ENCODE peak calls at places on chromosome 13, in six cellular contexts. C is PC-3, N is pancreas, H is cardiac muscle cell, R is heart left ventricle, E is IMR-90. J is an unnamed sample. For H3K36me3, the result is how much of the 10 kb centered on the place peaks cover.

GRCh38 chr13:33355470-33355869 is 69.9 kb upstream of the STARD13 start:
- DNase-seq in C (no peak), N (no peak), R (no peak), E (peak), H (no peak), J (no peak)

GRCh38 chr13:30739646-30740642 is 4.6 kb downstream of the ALOX5AP start:
- DNase-seq in N (no peak), R (no peak), C (peak), E (peak), H (no peak), J (no peak)

GRCh38 chr13:79593121-79593520 is 112.2 kb downstream of the NDFIP2 start:
- DNase-seq in N (no peak), C (no peak), E (no peak), H (no peak), R (no peak), J (no peak)

GRCh38 chr13:99357149-99357596 is 50.0 kb upstream of the GPR183 start:
- DNase-seq in N (no peak), R (no peak), C (peak), H (no peak), E (peak), J (no peak)

GRCh38 chr13:46909037-46909436 is 12.2 kb upstream of the HTR2A start:
- DNase-seq in C (no peak), E (no peak), H (no peak), R (no peak), N (no peak), J (no peak)

GRCh38 chr13:47408546-47409319 is 511.9 kb upstream of the HTR2A start:
- DNase-seq in H (no peak), N (no peak), R (no peak), E (no peak), C (peak), J (no peak)

GRCh38 chr13:33233547-33233946 is 52.0 kb downstream of the STARD13 start:
- DNase-seq in R (peak), E (no peak), N (peak), H (no peak), C (peak), J (no peak)

GRCh38 chr13:26344980-26345379 is 91.1 kb downstream of the CDK8 start:
- DNase-seq in C (no peak), N (no peak), H (no peak), E (peak), R (no peak), J (no peak)

GRCh38 chr13:111139874-111140561 is 24.9 kb downstream of the ARHGEF7 start:
- DNase-seq in R (no peak), E (no peak), C (no peak), H (no peak), N (no peak), J (no peak)

GRCh38 chr13:45361596-45362206 is 20.7 kb upstream of the TPT1 start:
- DNase-seq in E (peak), N (no peak), C (peak), H (no peak), R (no peak), J (no peak)

GRCh38 chr13:54989418-54989817 is 1960.8 kb downstream of the OLFM4 start:
- DNase-seq in H (no peak), R (no peak), C (no peak), E (no peak), N (no peak), J (no peak)

GRCh38 chr13:25860265-25860664 is 191.6 kb downstream of the SHISA2 start:
- DNase-seq in E (no peak), R (no peak), C (no peak), H (no peak), N (no peak), J (no peak)

GRCh38 chr13:40220299-40220935 is 446.0 kb downstream of the FOXO1 start:
- DNase-seq in H (no peak), N (no peak), R (no peak), E (no peak), C (no peak), J (no peak)

GRCh38 chr13:30705672-30706071 is 29.7 kb upstream of the ALOX5AP start:
- DNase-seq in N (no peak), C (peak), R (no peak), E (no peak), H (no peak), J (no peak)

GRCh38 chr13:78603240-78603947 is at the start of gene POU4F1:
- DNase-seq in E (peak), N (peak), H (peak), R (no peak), C (no peak), J (no peak)

GRCh38 chr13:33262069-33262487 is 23.5 kb downstream of the STARD13 start:
- DNase-seq in E (peak), H (no peak), C (peak), N (no peak), R (no peak), J (no peak)

GRCh38 chr13:36418022-36418805 is 14.1 kb upstream of the CCNA1 start:
- DNase-seq in E (peak), H (no peak), C (peak), R (no peak), N (no peak), J (no peak)

GRCh38 chr13:77305276-77305675 is 21.6 kb downstream of the MYCBP2 start:
- DNase-seq in N (no peak), E (no peak), H (no peak), C (no peak), R (no peak), J (no peak)

GRCh38 chr13:95233026-95233635 is 68.1 kb downstream of the ABCC4 start:
- DNase-seq in N (no peak), C (no peak), H (no peak), R (no peak), E (no peak), J (no peak)

GRCh38 chr13:34161829-34162544 is 344.0 kb downstream of the RFC3 start:
- DNase-seq in R (no peak), C (peak), E (peak), H (peak), N (no peak), J (no peak)

GRCh38 chr13:35046587-35046986 is 104.5 kb downstream of the NBEA start:
- DNase-seq in E (no peak), N (no peak), R (no peak), H (no peak), C (no peak), J (no peak)

GRCh38 chr13:72850959-72851677 is 69.2 kb downstream of the PIBF1 start:
- DNase-seq in E (no peak), N (peak), R (no peak), C (no peak), H (no peak), J (no peak)

GRCh38 chr13:93224545-93224944 is 2.1 kb upstream of the GPC6 start:
- DNase-seq in E (peak), C (peak), R (no peak), H (peak), N (no peak), J (no peak)

GRCh38 chr13:44306401-44307192 is 67.0 kb upstream of the SERP2 start:
- DNase-seq in R (peak), C (peak), E (peak), N (no peak), H (peak), J (no peak)

GRCh38 chr13:50353651-50354415 is 338.6 kb downstream of the KCNRG start:
- DNase-seq in H (no peak), R (no peak), N (no peak), E (peak), C (peak), J (no peak)

GRCh38 chr13:112169941-112170822 is 103.2 kb downstream of the SOX1 start:
- DNase-seq in N (no peak), E (no peak), H (no peak), C (no peak), R (no peak), J (no peak)

GRCh38 chr13:50244913-50245574 is 229.8 kb downstream of the KCNRG start:
- DNase-seq in C (peak), H (no peak), N (no peak), E (peak), R (no peak), J (peak)

GRCh38 chr13:32229443-32229842 is 85.7 kb downstream of the ZAR1L start:
- DNase-seq in C (no peak), R (no peak), E (peak), N (no peak), H (peak), J (no peak)

GRCh38 chr13:47632311-47632710 is 368.8 kb downstream of the SUCLA2 start:
- DNase-seq in R (no peak), E (no peak), C (no peak), N (no peak), H (no peak), J (no peak)

GRCh38 chr13:45768668-45769067 is 66.5 kb downstream of the CBY2 start:
- DNase-seq in E (no peak), N (no peak), C (no peak), R (no peak), H (no peak), J (no peak)

GRCh38 chr13:102688306-102688973 is 6.4 kb downstream of the METTL21C start:
- DNase-seq in R (no peak), C (no peak), H (no peak), N (no peak), E (no peak), J (no peak)

GRCh38 chr13:93309886-93310520 is 83.4 kb downstream of the GPC6 start:
- DNase-seq in H (peak), R (no peak), E (peak), N (no peak), C (peak), J (no peak)

GRCh38 chr13:102466836-102467235 is 65.0 kb upstream of the FGF14 start:
- DNase-seq in E (no peak), H (no peak), N (no peak), C (no peak), R (no peak), J (no peak)

GRCh38 chr13:90533866-90534265 is 813.6 kb upstream of the MIR17HG start:
- DNase-seq in N (no peak), C (no peak), R (no peak), H (no peak), E (no peak), J (no peak)
- H3K36me3 ChIP-seq in N (under half), C (under half), R (under half), H (under half), E (under half), J (under half)

DNA sequence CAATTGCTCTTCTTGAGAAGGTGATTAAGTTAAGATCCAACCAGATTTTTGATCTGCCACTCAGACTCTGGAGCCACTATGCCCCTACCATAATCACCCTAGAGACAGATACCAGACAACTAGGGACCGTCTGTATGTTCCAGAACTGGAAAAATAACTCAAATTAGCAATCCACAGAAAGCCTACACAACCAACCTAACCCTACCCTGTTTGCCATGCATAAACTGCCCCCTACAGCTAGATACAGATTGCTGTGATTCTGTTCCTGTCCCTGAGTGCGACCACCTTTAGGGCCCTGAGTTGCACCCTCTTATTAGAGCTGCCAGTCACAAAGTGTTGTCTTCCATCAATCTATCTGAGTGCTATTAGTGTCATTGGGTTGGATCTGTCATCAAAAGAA is 929.8 kb upstream of the SLITRK1 start:
- DNase-seq in R (no peak), H (no peak), E (no peak), C (no peak), N (no peak), J (no peak)
- TF ChIP-seq CTCF in R (no peak), H (no peak), E (no peak), C (no peak), N (no peak), J (no peak)

DNA sequence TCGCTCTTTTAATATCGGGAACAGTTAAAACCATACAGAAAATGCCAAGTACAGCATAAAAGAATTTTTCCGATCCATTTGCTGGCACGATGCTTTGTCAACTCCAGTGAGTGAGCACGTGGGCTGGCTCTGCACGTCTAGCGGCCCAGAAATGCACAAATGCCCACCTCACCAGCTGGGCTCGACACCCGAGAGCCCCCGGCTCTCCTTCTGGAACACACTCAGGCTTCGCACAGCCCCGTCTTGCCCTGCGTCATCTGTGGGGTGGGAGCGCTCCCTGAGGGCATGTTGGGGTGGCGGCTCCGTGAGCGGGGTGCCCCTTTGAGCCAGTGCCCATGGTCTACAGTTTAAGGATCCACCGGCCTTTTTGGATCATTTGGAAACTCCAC is 24.5 kb downstream of the ATP4B start:
- DNase-seq in R (no peak), N (peak), C (no peak), H (no peak), E (no peak), J (no peak)
- H3K36me3 ChIP-seq in R (under half), N (under half), C (under half), H (under half), E (half or more), J (under half)

GRCh38 chr13:27405521-27406134 is 18.8 kb upstream of the GTF3A start:
- DNase-seq in R (no peak), C (peak), H (no peak), E (no peak), N (no peak), J (no peak)
- TF ChIP-seq CTCF in R (no peak), C (no peak), H (no peak), E (no peak), N (no peak), J (no peak)

DNA sequence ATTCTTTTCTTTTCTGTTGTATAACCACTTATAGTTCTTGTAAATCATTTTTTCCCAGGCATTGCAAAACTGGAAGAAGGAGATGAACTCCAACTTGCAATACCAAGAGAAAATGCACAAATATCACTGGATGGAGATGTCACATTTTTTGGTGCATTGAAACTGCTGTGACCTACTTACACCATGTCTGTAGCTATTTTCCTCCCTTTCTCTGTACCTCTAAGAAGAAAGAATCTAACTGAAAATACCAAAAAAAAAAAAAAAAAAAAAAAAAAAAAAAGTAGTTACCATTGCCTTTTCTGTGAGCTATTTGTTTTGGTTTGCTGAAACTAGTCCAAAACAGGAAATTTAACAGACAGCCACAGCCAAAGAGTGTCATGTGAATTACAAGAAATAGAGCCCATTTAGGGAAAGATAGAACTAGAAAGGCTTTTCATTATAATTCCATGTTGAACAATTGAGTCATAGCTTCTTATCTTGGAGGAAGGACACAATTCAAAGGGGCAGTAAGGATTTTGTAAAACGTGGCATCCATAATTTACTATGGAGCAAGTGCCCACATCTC is 37.3 kb downstream of the TNFSF13B start:
- DNase-seq in E (no peak), N (no peak), R (no peak), C (no peak), H (no peak), J (no peak)
- H3K36me3 ChIP-seq in E (under half), N (under half), R (under half), C (under half), H (under half), J (under half)